ENCODE peak calls at places on chromosomes 12 and 14, in eight cellular contexts. K is CD4-positive, alpha-beta memory T cell; Y is suprapubic skin; D is keratinocyte; J is transverse colon; T is left lung; C is testis; N is endothelial cell of umbilical vein. I is an unnamed sample. For H3K4me1, the result is how much of the 10 kb centered on the place peaks cover.

GRCh38 chr12:64655141-64655540 is 44.8 kb downstream of the RASSF3 start:
- DNase-seq in K (no peak), N (no peak), C (no peak), J (no peak), T (no peak), D (no peak), Y (no peak), I (no peak)

GRCh38 chr14:77006127-77006526 is 22.4 kb downstream of the IRF2BPL start:
- DNase-seq in J (no peak), D (no peak), C (no peak), K (no peak), N (no peak), T (no peak), Y (no peak), I (peak)

GRCh38 chr14:60618200-60618599 is 31.1 kb downstream of the SIX1 start:
- DNase-seq in J (no peak), D (no peak), Y (no peak), K (no peak), T (no peak), C (no peak), N (no peak), I (peak)

GRCh38 chr12:118541945-118542344 is 165.6 kb downstream of the SUDS3 start:
- DNase-seq in J (no peak), K (no peak), N (no peak), T (no peak), Y (no peak), C (peak), D (no peak), I (no peak)

GRCh38 chr12:96814200-96814599 is 92.9 kb upstream of the NEDD1 start:
- DNase-seq in D (no peak), Y (no peak), C (no peak), N (no peak), J (no peak), K (no peak), T (no peak), I (no peak)

GRCh38 chr14:60430276-60430675 is 55.6 kb downstream of the C14orf39 start:
- DNase-seq in D (no peak), K (no peak), C (no peak), N (no peak), T (no peak), Y (no peak), J (no peak), I (no peak)

GRCh38 chr12:8065991-8066594 is at the start of gene C3AR1:
- DNase-seq in N (peak), K (peak), C (no peak), T (no peak), D (no peak), J (peak), Y (no peak), I (peak)

GRCh38 chr14:69715725-69716482 is 51.0 kb upstream of the SRSF5 start:
- DNase-seq in T (peak), Y (peak), K (no peak), J (peak), C (no peak), N (peak), D (no peak), I (peak)

GRCh38 chr14:101757064-101757838 is 4.3 kb upstream of the PPP2R5C start:
- DNase-seq in J (no peak), C (no peak), Y (peak), K (no peak), T (no peak), N (no peak), D (no peak), I (no peak)

GRCh38 chr14:53022593-53022992 is 71.7 kb upstream of the FERMT2 start:
- DNase-seq in N (no peak), K (no peak), T (no peak), J (no peak), C (no peak), D (no peak), Y (no peak), I (no peak)

GRCh38 chr12:105057174-105057573 is 27.1 kb downstream of the ALDH1L2 start:
- DNase-seq in D (no peak), C (no peak), N (no peak), K (no peak), J (no peak), T (no peak), Y (no peak), I (no peak)

GRCh38 chr14:56135001-56135400 is 16.8 kb downstream of the PELI2 start:
- DNase-seq in D (no peak), T (no peak), J (no peak), N (no peak), K (no peak), Y (no peak), C (peak), I (no peak)

GRCh38 chr14:94342334-94342934 is 19.3 kb upstream of the SERPINA6 start:
- DNase-seq in K (no peak), Y (peak), D (peak), J (peak), C (peak), T (peak), N (peak), I (peak)

GRCh38 chr12:120254809-120255208 is 10.7 kb downstream of the PXN start:
- DNase-seq in C (no peak), Y (no peak), N (peak), D (no peak), J (no peak), T (no peak), K (no peak), I (no peak)

GRCh38 chr14:51844482-51844881 is 15.9 kb upstream of the GNG2 start:
- DNase-seq in J (no peak), T (no peak), N (no peak), K (no peak), C (no peak), D (no peak), Y (no peak), I (no peak)

GRCh38 chr12:110733857-110734373 is 8.8 kb downstream of the PPP1CC start:
- DNase-seq in K (no peak), J (no peak), T (no peak), N (no peak), C (no peak), Y (no peak), D (no peak), I (no peak)

GRCh38 chr12:80701388-80701787 is 6.0 kb upstream of the MYF6 start:
- DNase-seq in J (no peak), D (no peak), T (no peak), K (no peak), Y (no peak), N (no peak), C (no peak), I (no peak)

GRCh38 chr12:89347325-89347829 is 4.9 kb downstream of the DUSP6 start:
- DNase-seq in D (no peak), T (no peak), J (no peak), K (no peak), Y (no peak), C (no peak), N (no peak), I (no peak)

GRCh38 chr12:100187857-100188519 is 12.6 kb upstream of the ACTR6 start:
- DNase-seq in N (no peak), J (no peak), C (no peak), Y (no peak), K (no peak), T (no peak), D (no peak), I (no peak)

GRCh38 chr12:38761636-38762342 is 143.6 kb downstream of the CPNE8 start:
- DNase-seq in K (no peak), J (no peak), D (peak), N (no peak), T (no peak), Y (no peak), C (no peak), I (no peak)

GRCh38 chr14:26841920-26842741 is 244.3 kb upstream of the NOVA1 start:
- DNase-seq in D (no peak), N (peak), Y (peak), J (peak), T (peak), K (no peak), C (peak), I (peak)

GRCh38 chr12:108508243-108508642 is 6.8 kb upstream of the FICD start:
- DNase-seq in D (no peak), N (no peak), C (no peak), T (no peak), K (no peak), J (no peak), Y (no peak), I (no peak)

GRCh38 chr14:96135285-96135684 is 69.4 kb upstream of the BDKRB2 start:
- DNase-seq in D (no peak), N (peak), C (no peak), Y (no peak), J (no peak), T (peak), K (no peak), I (no peak)

GRCh38 chr12:120301962-120302815 is at the start of gene SIRT4:
- DNase-seq in T (peak), C (peak), J (peak), D (peak), N (peak), K (peak), Y (peak), I (peak)

GRCh38 chr12:47370421-47370820 is 290.7 kb upstream of the AMIGO2 start:
- DNase-seq in N (no peak), Y (no peak), T (no peak), K (no peak), J (no peak), D (no peak), C (no peak), I (no peak)

GRCh38 chr12:45290218-45290609 is 74.3 kb downstream of the ANO6 start:
- DNase-seq in N (no peak), T (no peak), K (no peak), Y (no peak), C (no peak), J (no peak), D (peak), I (no peak)

GRCh38 chr12:71900091-71900490 is 38.6 kb upstream of the TPH2 start:
- DNase-seq in Y (no peak), K (no peak), N (peak), C (no peak), D (no peak), T (no peak), J (no peak), I (no peak)

GRCh38 chr12:44015333-44015941 is 179.6 kb downstream of the TMEM117 start:
- DNase-seq in N (peak), D (peak), T (no peak), K (peak), J (no peak), C (no peak), Y (no peak), I (peak)

GRCh38 chr14:54106802-54107377 is 150.3 kb upstream of the BMP4 start:
- DNase-seq in N (no peak), T (no peak), J (no peak), D (no peak), C (no peak), Y (no peak), K (no peak), I (no peak)

GRCh38 chr12:98352218-98352811 is 163.1 kb upstream of the TMPO start:
- DNase-seq in T (no peak), J (no peak), K (no peak), D (peak), Y (no peak), C (no peak), N (peak), I (peak)

GRCh38 chr12:66744956-66745383 is 66.1 kb upstream of the GRIP1 start:
- DNase-seq in Y (no peak), D (no peak), T (no peak), K (no peak), N (no peak), J (no peak), C (no peak), I (peak)

GRCh38 chr12:1546931-1547640 is 47.3 kb downstream of the FBXL14 start:
- DNase-seq in D (no peak), Y (no peak), N (no peak), C (no peak), K (no peak), J (no peak), T (no peak), I (no peak)

GRCh38 chr12:69779928-69780327 is 41.3 kb downstream of the RAB3IP start:
- DNase-seq in K (no peak), C (peak), Y (no peak), J (no peak), D (no peak), T (no peak), N (peak), I (no peak)

GRCh38 chr14:21498540-21499526 is 12.3 kb downstream of the METTL3 start:
- DNase-seq in C (no peak), J (no peak), Y (no peak), N (peak), K (peak), T (no peak), D (no peak), I (peak)

GRCh38 chr14:54207476-54207875 is 189.3 kb upstream of the CDKN3 start:
- DNase-seq in J (no peak), C (no peak), N (no peak), T (no peak), K (no peak), Y (no peak), D (no peak), I (no peak)

GRCh38 chr12:14216405-14217294 is 148.8 kb upstream of the ATF7IP start:
- DNase-seq in N (peak), C (no peak), K (peak), T (no peak), Y (no peak), J (no peak), D (no peak), I (no peak)

GRCh38 chr12:120067084-120067869 is 49.3 kb downstream of the RAB35 start:
- DNase-seq in Y (no peak), K (no peak), J (no peak), C (no peak), N (no peak), T (no peak), D (no peak), I (no peak)

GRCh38 chr14:91352696-91353692 is 64.6 kb downstream of the CCDC88C start:
- DNase-seq in J (no peak), D (no peak), K (no peak), C (no peak), Y (no peak), N (no peak), T (no peak), I (no peak)

GRCh38 chr14:23162800-23163199 is 20.7 kb downstream of the SLC7A8 start:
- DNase-seq in K (no peak), T (no peak), D (no peak), Y (no peak), N (no peak), J (no peak), C (no peak), I (no peak)

GRCh38 chr12:20601668-20602280 is 93.4 kb upstream of the SLCO1C1 start:
- DNase-seq in N (peak), D (no peak), K (no peak), T (no peak), C (no peak), J (no peak), Y (no peak), I (peak)
- H3K27ac ChIP-seq in N (no peak), D (no peak), K (no peak), T (no peak), C (no peak), J (peak), Y (no peak), I (no peak)

GRCh38 chr14:73784065-73784987 is 67.3 kb upstream of the PTGR2 start:
- DNase-seq in K (no peak), C (no peak), T (no peak), Y (peak), J (no peak), N (no peak), D (no peak), I (peak)

GRCh38 chr14:73786632-73786941 is 65.0 kb upstream of the PTGR2 start:
- DNase-seq in D (no peak), Y (no peak), K (no peak), T (peak), N (peak), C (no peak), J (peak), I (peak)

GRCh38 chr14:73785336-73785833 is 66.2 kb upstream of the PTGR2 start:
- DNase-seq in T (peak), N (peak), J (peak), C (no peak), Y (no peak), D (no peak), K (no peak), I (peak)

GRCh38 chr14:73785834-73786631 is 65.6 kb upstream of the PTGR2 start:
- DNase-seq in K (peak), Y (peak), N (peak), T (peak), D (no peak), C (peak), J (peak), I (peak)

GRCh38 chr14:73784988-73785313 is 66.7 kb upstream of the PTGR2 start:
- DNase-seq in K (no peak), N (no peak), D (no peak), C (no peak), Y (no peak), T (no peak), J (no peak), I (no peak)
- H3K4me1 ChIP-seq in K (half or more), N (under half), D (under half), C (half or more), Y (half or more), T (half or more), J (under half), I (half or more)

GRCh38 chr12:25585021-25585523 is 32.0 kb upstream of the LMNTD1 start:
- DNase-seq in K (no peak), Y (no peak), N (peak), C (peak), T (no peak), J (no peak), D (peak), I (peak)
- H3K27ac ChIP-seq in K (no peak), Y (peak), N (no peak), C (peak), T (no peak), J (no peak), D (no peak), I (no peak)

GRCh38 chr12:49672351-49673181 is 34.6 kb downstream of the FMNL3 start:
- DNase-seq in Y (no peak), C (no peak), D (no peak), J (no peak), K (no peak), N (peak), T (no peak), I (no peak)

GRCh38 chr12:49673446-49674317 is 33.5 kb downstream of the FMNL3 start:
- DNase-seq in K (peak), J (peak), N (peak), Y (peak), T (peak), D (no peak), C (peak), I (peak)

GRCh38 chr12:49671051-49671765 is 36.0 kb downstream of the FMNL3 start:
- DNase-seq in D (no peak), C (peak), J (peak), Y (no peak), T (no peak), K (peak), N (peak), I (no peak)

GRCh38 chr12:49675137-49675536 is 32.1 kb downstream of the FMNL3 start:
- DNase-seq in K (no peak), N (no peak), J (no peak), C (no peak), Y (no peak), T (no peak), D (no peak), I (no peak)

GRCh38 chr12:49674318-49674985 is 32.8 kb downstream of the FMNL3 start:
- DNase-seq in Y (no peak), K (no peak), T (no peak), J (no peak), N (no peak), C (no peak), D (no peak), I (no peak)
- H3K4me1 ChIP-seq in Y (half or more), K (half or more), T (half or more), J (under half), N (under half), C (half or more), D (under half), I (under half)

DNA sequence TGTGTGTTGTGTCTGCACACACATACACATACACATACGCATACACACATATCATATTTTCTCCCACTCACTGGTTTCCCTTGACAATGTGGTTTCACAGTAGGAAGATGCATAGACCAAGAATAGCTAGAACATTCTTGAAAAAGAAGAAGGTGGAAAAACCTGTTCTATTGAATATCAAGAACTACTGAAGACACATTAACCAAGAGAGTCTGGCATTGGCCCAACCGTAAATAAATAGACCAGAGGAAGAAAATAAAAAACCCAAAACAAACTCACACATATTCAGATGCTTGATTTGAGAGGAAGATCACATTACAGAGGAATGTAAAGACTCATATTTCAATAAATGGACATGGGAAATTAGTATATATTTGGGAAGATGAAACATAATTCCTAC is 311.3 kb downstream of the FOXG1 start:
- DNase-seq in D (no peak), C (no peak), J (no peak), N (no peak), Y (no peak), K (no peak), T (no peak), I (no peak)
- H3K27ac ChIP-seq in D (no peak), C (no peak), J (no peak), N (no peak), Y (no peak), K (no peak), T (no peak), I (no peak)

GRCh38 chr12:116558280-116559079 is 701 bp upstream of the MAP1LC3B2 start:
- DNase-seq in Y (no peak), C (no peak), T (no peak), N (no peak), J (no peak), K (no peak), D (no peak), I (no peak)

GRCh38 chr12:116561181-116561821 is 2.1 kb downstream of the MAP1LC3B2 start:
- DNase-seq in Y (no peak), D (no peak), K (no peak), N (no peak), T (no peak), C (no peak), J (no peak), I (no peak)

GRCh38 chr12:116559080-116559329 is 176 bp upstream of the MAP1LC3B2 start:
- DNase-seq in D (no peak), C (no peak), J (no peak), K (no peak), N (no peak), Y (no peak), T (no peak), I (no peak)

GRCh38 chr12:116556964-116557706 is 2.0 kb upstream of the MAP1LC3B2 start:
- DNase-seq in Y (no peak), J (no peak), K (no peak), T (no peak), D (no peak), N (no peak), C (no peak), I (no peak)

DNA sequence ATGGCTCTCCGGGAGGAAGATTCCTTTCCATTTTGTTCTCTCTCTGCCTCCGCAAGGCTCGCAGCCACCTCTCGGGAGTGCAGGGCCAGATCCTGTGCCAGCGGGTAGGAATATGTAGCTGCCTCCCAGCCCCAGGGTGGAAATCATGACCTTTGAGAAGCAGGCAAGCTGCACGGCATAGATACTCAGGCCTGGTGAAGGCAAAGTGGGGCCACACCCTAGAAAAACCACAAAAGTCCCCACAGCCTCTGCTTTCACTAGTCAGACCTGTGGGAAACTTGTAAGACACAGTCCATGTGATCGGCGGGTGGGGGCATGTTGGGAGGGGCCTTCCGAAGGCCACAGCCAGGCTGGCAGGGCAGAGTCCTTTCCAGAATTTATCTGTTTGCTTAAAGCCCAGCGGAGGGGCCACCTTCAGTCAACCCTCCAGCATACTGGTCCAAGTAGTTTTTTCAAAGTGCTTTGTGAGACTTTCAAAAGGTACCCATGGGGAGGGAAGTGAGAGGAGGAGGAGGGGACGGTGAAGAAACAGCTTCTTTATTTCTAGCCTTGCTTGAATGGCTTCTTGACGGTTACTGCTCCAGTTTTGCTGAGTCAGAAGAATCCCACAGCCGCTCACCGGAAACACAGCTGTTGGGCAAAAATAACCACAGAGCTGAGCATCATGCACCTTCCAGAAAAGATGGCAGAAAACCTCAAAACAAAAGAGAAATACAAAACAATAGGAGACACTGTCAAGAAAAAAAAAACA is at the start of gene MAP1LC3B2:
- DNase-seq in Y (peak), T (peak), K (peak), C (peak), J (peak), D (peak), N (no peak), I (peak)
- H3K4me1 ChIP-seq in Y (under half), T (under half), K (under half), C (under half), J (under half), D (under half), N (under half), I (under half)